ENCODE peak calls at places on chromosomes 11 and 22, in five cellular contexts. One of them, this sample, is unnamed.
A peak's percentile ranks its signal among the peaks of the same experiment; 100 is the strongest.

GRCh38 chr11:12089473-12089872 is 20.9 kb upstream of the MICAL2 start:
- DNase-seq in activated CD4-positive, alpha-beta memory T cell treated with anti-CD3 and anti-CD28 coated beads, Interleukin-2, amount 10 ng/mL, durations not matched to agents 7 days and 5 days: no peak
- DNase-seq in RWPE1: no peak
- DNase-seq in HuH-7: no peak
- DNase-seq in central memory CD8-positive, alpha-beta T cell: no peak
- DNase-seq in this sample: no peak

GRCh38 chr22:29080061-29080975 is 7.5 kb downstream of the KREMEN1 start:
- DNase-seq in activated CD4-positive, alpha-beta memory T cell treated with anti-CD3 and anti-CD28 coated beads, Interleukin-2, amount 10 ng/mL, durations not matched to agents 7 days and 5 days: no peak
- DNase-seq in RWPE1: no peak
- DNase-seq in central memory CD8-positive, alpha-beta T cell: no peak
- DNase-seq in HuH-7: no peak
- DNase-seq in this sample: no peak

GRCh38 chr11:44380009-44380313 is 70.0 kb upstream of the ALX4 start:
- DNase-seq in activated CD4-positive, alpha-beta memory T cell treated with anti-CD3 and anti-CD28 coated beads, Interleukin-2, amount 10 ng/mL, durations not matched to agents 7 days and 5 days: no peak
- DNase-seq in RWPE1: no peak
- DNase-seq in central memory CD8-positive, alpha-beta T cell: no peak
- DNase-seq in HuH-7: no peak
- DNase-seq in this sample: no peak

GRCh38 chr11:125902315-125902926 is 585 bp downstream of the PUS3 start:
- DNase-seq in central memory CD8-positive, alpha-beta T cell: no peak
- DNase-seq in HuH-7: no peak
- DNase-seq in activated CD4-positive, alpha-beta memory T cell treated with anti-CD3 and anti-CD28 coated beads, Interleukin-2, amount 10 ng/mL, durations not matched to agents 7 days and 5 days: no peak
- DNase-seq in RWPE1: peak; percentile 4
- DNase-seq in this sample: no peak

GRCh38 chr11:33128739-33129138 is 32.5 kb downstream of the CSTF3 start:
- DNase-seq in RWPE1: no peak
- DNase-seq in activated CD4-positive, alpha-beta memory T cell treated with anti-CD3 and anti-CD28 coated beads, Interleukin-2, amount 10 ng/mL, durations not matched to agents 7 days and 5 days: no peak
- DNase-seq in central memory CD8-positive, alpha-beta T cell: no peak
- DNase-seq in HuH-7: no peak
- DNase-seq in this sample: no peak

GRCh38 chr11:28835317-28835716 is 727.1 kb downstream of the METTL15 start:
- DNase-seq in central memory CD8-positive, alpha-beta T cell: no peak
- DNase-seq in activated CD4-positive, alpha-beta memory T cell treated with anti-CD3 and anti-CD28 coated beads, Interleukin-2, amount 10 ng/mL, durations not matched to agents 7 days and 5 days: no peak
- DNase-seq in RWPE1: no peak
- DNase-seq in HuH-7: no peak
- DNase-seq in this sample: no peak

GRCh38 chr22:34236527-34236926 is 316.3 kb upstream of the LARGE1 start:
- DNase-seq in central memory CD8-positive, alpha-beta T cell: no peak
- DNase-seq in HuH-7: no peak
- DNase-seq in RWPE1: no peak
- DNase-seq in activated CD4-positive, alpha-beta memory T cell treated with anti-CD3 and anti-CD28 coated beads, Interleukin-2, amount 10 ng/mL, durations not matched to agents 7 days and 5 days: no peak
- DNase-seq in this sample: no peak

GRCh38 chr11:61761440-61762163 is 9.2 kb downstream of the MYRF start:
- DNase-seq in RWPE1: no peak
- DNase-seq in activated CD4-positive, alpha-beta memory T cell treated with anti-CD3 and anti-CD28 coated beads, Interleukin-2, amount 10 ng/mL, durations not matched to agents 7 days and 5 days: no peak
- DNase-seq in central memory CD8-positive, alpha-beta T cell: no peak
- DNase-seq in HuH-7: no peak
- DNase-seq in this sample: no peak

GRCh38 chr11:113288286-113288863 is 26.0 kb upstream of the TTC12 start:
- DNase-seq in RWPE1: no peak
- DNase-seq in central memory CD8-positive, alpha-beta T cell: no peak
- DNase-seq in HuH-7: no peak
- DNase-seq in activated CD4-positive, alpha-beta memory T cell treated with anti-CD3 and anti-CD28 coated beads, Interleukin-2, amount 10 ng/mL, durations not matched to agents 7 days and 5 days: no peak
- DNase-seq in this sample: no peak

GRCh38 chr22:29716814-29717213 is 3.0 kb upstream of the CABP7 start:
- DNase-seq in central memory CD8-positive, alpha-beta T cell: no peak
- DNase-seq in HuH-7: peak; percentile 92
- DNase-seq in RWPE1: no peak
- DNase-seq in activated CD4-positive, alpha-beta memory T cell treated with anti-CD3 and anti-CD28 coated beads, Interleukin-2, amount 10 ng/mL, durations not matched to agents 7 days and 5 days: peak; percentile 50
- DNase-seq in this sample: peak; percentile 84

GRCh38 chr11:31824791-31825452 is 13.8 kb upstream of the PAX6 start:
- DNase-seq in HuH-7: peak; percentile 16
- DNase-seq in activated CD4-positive, alpha-beta memory T cell treated with anti-CD3 and anti-CD28 coated beads, Interleukin-2, amount 10 ng/mL, durations not matched to agents 7 days and 5 days: no peak
- DNase-seq in central memory CD8-positive, alpha-beta T cell: no peak
- DNase-seq in RWPE1: no peak
- DNase-seq in this sample: peak; percentile 16

GRCh38 chr11:61911701-61912529 is 5.5 kb downstream of the RAB3IL1 start:
- DNase-seq in central memory CD8-positive, alpha-beta T cell: no peak
- DNase-seq in activated CD4-positive, alpha-beta memory T cell treated with anti-CD3 and anti-CD28 coated beads, Interleukin-2, amount 10 ng/mL, durations not matched to agents 7 days and 5 days: no peak
- DNase-seq in RWPE1: no peak
- DNase-seq in HuH-7: no peak
- DNase-seq in this sample: no peak

GRCh38 chr11:118193910-118194566 is 17.6 kb upstream of the SCN2B start:
- DNase-seq in HuH-7: no peak
- DNase-seq in central memory CD8-positive, alpha-beta T cell: no peak
- DNase-seq in RWPE1: no peak
- DNase-seq in activated CD4-positive, alpha-beta memory T cell treated with anti-CD3 and anti-CD28 coated beads, Interleukin-2, amount 10 ng/mL, durations not matched to agents 7 days and 5 days: no peak
- DNase-seq in this sample: no peak

GRCh38 chr22:22721681-22722309 is 77.4 kb downstream of the GGTLC2 start:
- DNase-seq in activated CD4-positive, alpha-beta memory T cell treated with anti-CD3 and anti-CD28 coated beads, Interleukin-2, amount 10 ng/mL, durations not matched to agents 7 days and 5 days: peak; percentile 50
- DNase-seq in HuH-7: no peak
- DNase-seq in RWPE1: no peak
- DNase-seq in central memory CD8-positive, alpha-beta T cell: no peak
- DNase-seq in this sample: no peak

This sample was measured in neural crest cell.